ENCODE peak calls at places on chromosome 22, in four cellular contexts. Z, S, O and J are unnamed samples.

GRCh38 chr22:50150161-50151129 is 20.1 kb upstream of the PANX2 start:
- DNase-seq in Z (no peak), S (no peak), O (no peak), J (no peak)

GRCh38 chr22:43274595-43275240 is 68.5 kb downstream of the SCUBE1 start:
- DNase-seq in S (no peak), O (no peak), Z (no peak), J (no peak)

GRCh38 chr22:43151251-43152000 is at the start of gene TSPO:
- DNase-seq in S (peak; percentile 85), O (no peak), Z (no peak), J (peak; percentile 38)

GRCh38 chr22:49077586-49077985 is 750.1 kb downstream of the BRD1 start:
- DNase-seq in S (no peak), O (no peak), Z (no peak), J (no peak)

GRCh38 chr22:46933526-46933925 is 171.1 kb downstream of the TBC1D22A start:
- DNase-seq in O (no peak), Z (no peak), S (no peak), J (no peak)

GRCh38 chr22:49372530-49373288 is 455.0 kb downstream of the BRD1 start:
- DNase-seq in Z (no peak), O (peak; percentile 37), S (peak; percentile 58), J (no peak)

GRCh38 chr22:23113847-23114720 is 27.7 kb downstream of the RSPH14 start:
- DNase-seq in O (no peak), S (peak; percentile 59), Z (no peak), J (no peak)

GRCh38 chr22:42939941-42940653 is 74.9 kb downstream of the PACSIN2 start:
- DNase-seq in S (no peak), Z (no peak), O (peak; percentile 88), J (peak; percentile 95)

GRCh38 chr22:22431271-22432220 is 77.0 kb downstream of the ZNF280B start:
- DNase-seq in Z (no peak), S (peak; percentile 99), O (peak; percentile 49), J (peak; percentile 52)

GRCh38 chr22:42222140-42222539 is 48.3 kb downstream of the TCF20 start:
- DNase-seq in S (no peak), O (peak; percentile 5), Z (no peak), J (no peak)

GRCh38 chr22:42769574-42770447 is 49.1 kb upstream of the A4GALT start:
- DNase-seq in S (peak; percentile 59), Z (no peak), O (no peak), J (peak; percentile 62)

GRCh38 chr22:47278655-47279054 is 516.2 kb downstream of the TBC1D22A start:
- DNase-seq in Z (no peak), S (no peak), O (no peak), J (no peak)

GRCh38 chr22:49561976-49562375 is 265.7 kb downstream of the BRD1 start:
- DNase-seq in Z (no peak), O (no peak), S (no peak), J (no peak)

GRCh38 chr22:30754971-30755759 is 60.5 kb downstream of the OSBP2 start:
- DNase-seq in Z (peak; percentile 54), O (peak; percentile 54), S (peak; percentile 54), J (peak; percentile 72)

GRCh38 chr22:22616636-22617035 is 27.8 kb upstream of the GGTLC2 start:
- DNase-seq in S (no peak), O (no peak), Z (no peak), J (no peak)

GRCh38 chr22:43009444-43009843 is 5.5 kb downstream of the PACSIN2 start:
- DNase-seq in S (no peak), O (no peak), Z (no peak), J (no peak)

GRCh38 chr22:44168206-44168605 is 12.5 kb upstream of the PARVG start:
- DNase-seq in S (no peak), Z (no peak), O (no peak), J (no peak)

DNA sequence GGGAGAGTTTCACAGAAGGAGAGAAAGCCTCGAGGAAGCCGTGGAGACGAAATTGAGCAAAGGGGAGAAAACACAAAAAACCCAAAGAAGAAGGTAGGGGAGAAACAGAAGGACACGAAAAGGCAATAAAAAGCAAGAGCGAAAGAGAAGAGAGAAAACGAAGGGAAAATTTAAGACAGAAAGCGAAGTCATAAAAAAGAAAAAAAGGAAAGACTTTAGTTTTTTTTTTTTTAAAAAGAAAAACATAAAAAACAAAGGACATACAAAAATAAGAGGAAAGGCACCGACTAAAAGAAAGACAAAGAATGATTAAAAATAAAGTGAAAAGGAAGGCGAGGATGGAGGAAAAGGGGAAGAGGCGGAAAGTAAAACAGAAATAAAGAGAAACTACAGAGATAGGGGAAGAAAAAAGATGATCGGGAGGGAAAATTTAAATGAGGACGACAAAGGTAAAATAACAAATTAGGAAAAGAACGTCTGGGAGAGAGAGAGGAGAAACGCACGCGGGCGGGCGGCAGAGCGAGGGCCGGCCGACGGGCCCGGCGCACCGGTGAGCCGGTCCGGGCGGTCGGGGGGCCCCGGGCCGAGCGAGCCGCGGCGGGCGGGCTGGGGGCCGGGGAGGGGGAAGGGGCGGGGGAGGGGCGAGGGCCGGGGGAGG is 455 bp upstream of the TBX1 start:
- DNase-seq in O (no peak), Z (no peak), S (peak; percentile 98), J (no peak)
- TF ChIP-seq EZH2 in O (peak; percentile 70), Z (no peak), S (peak; percentile 91), J (no peak)

GRCh38 chr22:38802671-38803121 is 8.8 kb upstream of the DNAL4 start:
- DNase-seq in S (no peak), O (peak; percentile 53), Z (no peak), J (no peak)
- TF ChIP-seq POLR2AphosphoS5 in S (no peak), O (no peak), Z (no peak), J (no peak)

GRCh38 chr22:24190159-24190540 is 8.9 kb downstream of the SUSD2 start:
- DNase-seq in O (no peak), Z (no peak), S (no peak), J (no peak)

GRCh38 chr22:24188705-24189248 is 7.5 kb downstream of the SUSD2 start:
- DNase-seq in Z (no peak), S (no peak), O (no peak), J (no peak)

GRCh38 chr22:24187731-24188644 is 6.7 kb downstream of the SUSD2 start:
- DNase-seq in Z (no peak), O (no peak), S (no peak), J (no peak)

GRCh38 chr22:24190566-24191208 is 9.4 kb downstream of the SUSD2 start:
- DNase-seq in S (no peak), O (no peak), Z (no peak), J (no peak)

GRCh38 chr22:24189249-24190158 is 8.2 kb downstream of the SUSD2 start:
- DNase-seq in S (peak; percentile 68), O (peak; percentile 52), Z (peak; percentile 46), J (peak; percentile 61)
- TF ChIP-seq JUN in S (no peak), O (no peak), Z (no peak), J (no peak)

GRCh38 chr22:29480262-29480511 is 169 bp downstream of the NEFH start:
- DNase-seq in S (no peak), O (no peak), Z (no peak), J (no peak)

GRCh38 chr22:29482253-29482652 is 2.2 kb downstream of the NEFH start:
- DNase-seq in O (no peak), S (no peak), Z (no peak), J (no peak)

GRCh38 chr22:29481265-29482000 is 1.4 kb downstream of the NEFH start:
- DNase-seq in Z (no peak), S (peak; percentile 17), O (no peak), J (no peak)

GRCh38 chr22:29479417-29480261 is at the start of gene NEFH:
- DNase-seq in S (peak; percentile 60), O (no peak), Z (no peak), J (no peak)

GRCh38 chr22:29480512-29481264 is 670 bp downstream of the NEFH start:
- DNase-seq in O (no peak), S (peak; percentile 78), Z (no peak), J (peak; percentile 41)
- TF ChIP-seq EZH2 in O (no peak), S (no peak), Z (peak; percentile 65), J (peak; percentile 97)

DNA sequence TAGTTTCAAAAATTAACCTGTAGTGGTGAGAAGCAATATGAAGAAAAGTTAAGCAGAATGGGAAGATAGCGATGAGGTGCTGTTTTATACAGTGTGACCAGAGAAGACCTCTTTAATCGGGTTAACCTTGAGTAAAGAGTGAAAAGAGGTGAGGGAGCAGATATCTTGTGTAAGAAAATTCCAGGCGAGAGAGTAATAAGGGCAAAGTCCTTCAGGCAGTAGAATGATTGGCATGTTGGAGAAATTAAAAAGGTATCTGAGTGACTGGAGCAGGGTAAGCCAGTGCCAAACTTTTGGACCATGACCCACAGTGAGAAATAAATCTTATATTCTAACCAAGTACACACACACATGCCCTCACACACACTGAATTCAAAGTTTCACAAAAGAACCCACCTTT is 374.7 kb upstream of the LARGE1 start:
- DNase-seq in O (peak; percentile 15), S (no peak), Z (no peak), J (no peak)
- TF ChIP-seq POLR2AphosphoS5 in O (no peak), S (no peak), Z (no peak), J (no peak)

DNA sequence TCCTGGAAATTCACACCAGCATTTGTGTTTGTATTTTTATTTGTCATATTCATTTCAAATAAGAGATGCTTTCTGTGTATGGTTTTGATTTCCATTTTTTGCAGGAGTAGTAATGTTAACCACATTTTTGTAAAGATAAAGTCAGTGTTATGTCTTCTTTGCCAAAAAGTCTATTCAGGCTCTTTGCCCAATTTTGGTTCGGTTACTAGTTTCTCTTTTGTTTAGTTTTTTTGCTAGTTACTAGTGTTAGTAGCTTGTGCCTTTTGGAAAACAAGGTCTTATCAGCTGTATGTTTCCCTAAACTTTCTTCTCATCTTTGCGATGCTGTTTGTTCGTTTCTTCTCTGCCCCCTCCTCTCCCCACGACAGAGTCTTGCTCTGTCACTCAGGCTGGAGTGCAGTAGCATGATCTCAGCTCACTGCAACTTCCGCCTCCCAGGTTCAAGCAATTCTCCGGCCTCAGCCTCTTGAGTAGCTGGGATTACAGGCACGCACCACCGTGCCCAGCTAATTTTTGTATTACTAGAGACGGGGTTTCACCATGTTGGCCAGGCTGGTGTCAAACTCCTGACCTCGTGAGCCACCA is 112.3 kb upstream of the GRK3 start:
- DNase-seq in O (no peak), Z (no peak), S (no peak), J (no peak)
- TF ChIP-seq JUN in O (no peak), Z (no peak), S (no peak), J (no peak)

GRCh38 chr22:26017932-26018331 is 151.3 kb upstream of the SEZ6L start:
- DNase-seq in O (no peak), S (no peak), Z (no peak), J (no peak)
- TF ChIP-seq EZH2 in O (no peak), S (no peak), Z (no peak), J (no peak)

DNA sequence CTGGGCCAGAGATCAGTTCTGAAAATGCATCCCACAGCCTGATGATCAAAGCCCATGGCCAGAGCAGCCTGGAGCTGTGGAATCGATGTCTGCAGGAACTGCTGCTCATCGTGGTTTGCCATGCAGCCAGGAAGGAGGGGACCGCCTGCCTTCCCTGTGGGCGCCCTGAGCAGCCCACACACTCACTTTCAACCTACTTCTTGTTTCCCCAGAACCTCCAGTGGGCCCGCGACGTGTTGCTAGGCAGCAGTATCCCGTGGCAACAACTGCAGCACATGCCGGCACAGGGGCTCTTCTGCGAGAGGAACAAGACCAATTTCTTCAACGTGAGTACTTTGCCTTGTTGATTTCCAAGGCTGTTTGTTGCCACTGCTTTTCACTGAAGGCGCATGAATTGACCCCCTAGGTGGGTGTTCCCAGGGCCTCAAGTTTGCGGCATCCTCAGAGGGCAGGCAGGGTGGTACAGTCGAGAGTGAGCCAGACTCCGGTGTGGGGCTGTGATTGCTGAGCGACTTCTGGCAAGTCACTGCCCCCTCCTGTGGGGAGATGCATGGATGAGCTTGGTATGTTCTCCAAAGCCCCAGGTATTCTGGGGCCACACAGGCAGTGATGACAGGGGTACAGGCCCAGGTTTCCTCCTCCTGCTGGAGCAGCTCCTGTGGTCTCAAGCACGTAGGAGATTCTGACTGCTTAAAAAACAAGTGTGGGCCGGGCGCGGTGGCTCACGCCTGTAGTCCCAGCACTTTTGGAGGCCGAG is 47.0 kb upstream of the SUSD2 start:
- DNase-seq in S (no peak), O (no peak), Z (no peak), J (no peak)
- TF ChIP-seq POLR2AphosphoS5 in S (no peak), O (no peak), Z (no peak), J (no peak)

GRCh38 chr22:36913431-36914382 is at the start of gene CSF2RB:
- DNase-seq in O (no peak), S (no peak), Z (no peak), J (peak; percentile 78)
- TF ChIP-seq JUN in O (no peak), S (no peak), Z (no peak), J (no peak)